ENCODE peak calls at places on chromosomes 3 and 15, in nine cellular contexts. One of them, this sample, is unnamed.

GRCh38 chr15:78051622-78052405 is 25.7 kb downstream of the TBC1D2B start:
- DNase-seq in nephron progenitor cell: no peak
- DNase-seq in neural progenitor cell: no peak
- DNase-seq in RCC 7860: no peak
- DNase-seq in aorta: no peak
- DNase-seq in ELR: no peak
- DNase-seq in lung microvascular endothelial cell: peak
- DNase-seq in uterus: peak
- DNase-seq in amygdala: no peak
- DNase-seq in this sample: no peak

GRCh38 chr3:194984026-194984425 is 286.9 kb downstream of the XXYLT1 start:
- DNase-seq in amygdala: no peak
- DNase-seq in nephron progenitor cell: no peak
- DNase-seq in RCC 7860: no peak
- DNase-seq in lung microvascular endothelial cell: no peak
- DNase-seq in uterus: no peak
- DNase-seq in neural progenitor cell: no peak
- DNase-seq in aorta: no peak
- DNase-seq in ELR: no peak
- DNase-seq in this sample: no peak

GRCh38 chr15:57245130-57245529 is 131.2 kb upstream of the CGNL1 start:
- DNase-seq in aorta: no peak
- DNase-seq in ELR: no peak
- DNase-seq in uterus: no peak
- DNase-seq in amygdala: no peak
- DNase-seq in RCC 7860: no peak
- DNase-seq in lung microvascular endothelial cell: peak
- DNase-seq in neural progenitor cell: no peak
- DNase-seq in nephron progenitor cell: no peak
- DNase-seq in this sample: no peak

GRCh38 chr15:63483521-63484371 is 20.6 kb upstream of the USP3 start:
- DNase-seq in aorta: no peak
- DNase-seq in lung microvascular endothelial cell: peak
- DNase-seq in ELR: no peak
- DNase-seq in nephron progenitor cell: no peak
- DNase-seq in amygdala: no peak
- DNase-seq in uterus: no peak
- DNase-seq in neural progenitor cell: no peak
- DNase-seq in RCC 7860: no peak
- DNase-seq in this sample: no peak

GRCh38 chr3:111758642-111759041 is 100.4 kb upstream of the PHLDB2 start:
- DNase-seq in nephron progenitor cell: no peak
- DNase-seq in aorta: no peak
- DNase-seq in uterus: no peak
- DNase-seq in RCC 7860: no peak
- DNase-seq in lung microvascular endothelial cell: no peak
- DNase-seq in neural progenitor cell: no peak
- DNase-seq in ELR: peak
- DNase-seq in amygdala: no peak
- DNase-seq in this sample: no peak

GRCh38 chr3:123667784-123668183 is 82.9 kb upstream of the HACD2 start:
- DNase-seq in amygdala: no peak
- DNase-seq in nephron progenitor cell: no peak
- DNase-seq in RCC 7860: peak
- DNase-seq in aorta: no peak
- DNase-seq in ELR: no peak
- DNase-seq in lung microvascular endothelial cell: peak
- DNase-seq in uterus: no peak
- DNase-seq in neural progenitor cell: no peak
- DNase-seq in this sample: no peak

GRCh38 chr15:59251001-59251845 is 44.6 kb downstream of the LDHAL6B start:
- DNase-seq in nephron progenitor cell: no peak
- DNase-seq in ELR: no peak
- DNase-seq in RCC 7860: no peak
- DNase-seq in amygdala: no peak
- DNase-seq in uterus: no peak
- DNase-seq in aorta: no peak
- DNase-seq in lung microvascular endothelial cell: no peak
- DNase-seq in neural progenitor cell: no peak
- DNase-seq in this sample: no peak

GRCh38 chr3:41199866-41200668 is 762 bp downstream of the CTNNB1 start:
- DNase-seq in uterus: peak
- DNase-seq in amygdala: no peak
- DNase-seq in aorta: peak
- DNase-seq in RCC 7860: no peak
- DNase-seq in ELR: peak
- DNase-seq in lung microvascular endothelial cell: peak
- DNase-seq in nephron progenitor cell: no peak
- DNase-seq in neural progenitor cell: peak
- DNase-seq in this sample: no peak

GRCh38 chr3:188631291-188632010 is 477.5 kb downstream of the LPP start:
- DNase-seq in RCC 7860: peak
- DNase-seq in uterus: no peak
- DNase-seq in lung microvascular endothelial cell: no peak
- DNase-seq in nephron progenitor cell: no peak
- DNase-seq in ELR: peak
- DNase-seq in amygdala: no peak
- DNase-seq in neural progenitor cell: no peak
- DNase-seq in aorta: no peak
- DNase-seq in this sample: no peak

GRCh38 chr3:130844462-130844861 is 49.4 kb upstream of the ATP2C1 start:
- DNase-seq in nephron progenitor cell: no peak
- DNase-seq in uterus: no peak
- DNase-seq in ELR: no peak
- DNase-seq in RCC 7860: no peak
- DNase-seq in aorta: no peak
- DNase-seq in lung microvascular endothelial cell: no peak
- DNase-seq in amygdala: no peak
- DNase-seq in neural progenitor cell: no peak
- DNase-seq in this sample: no peak

GRCh38 chr3:67515778-67516177 is 138.6 kb downstream of the SUCLG2 start:
- DNase-seq in aorta: no peak
- DNase-seq in lung microvascular endothelial cell: peak
- DNase-seq in RCC 7860: no peak
- DNase-seq in uterus: no peak
- DNase-seq in nephron progenitor cell: peak
- DNase-seq in ELR: no peak
- DNase-seq in amygdala: no peak
- DNase-seq in neural progenitor cell: peak
- DNase-seq in this sample: no peak

GRCh38 chr3:62823461-62824050 is 51.7 kb downstream of the CADPS start:
- DNase-seq in neural progenitor cell: peak
- DNase-seq in amygdala: no peak
- DNase-seq in uterus: no peak
- DNase-seq in ELR: no peak
- DNase-seq in aorta: no peak
- DNase-seq in RCC 7860: no peak
- DNase-seq in nephron progenitor cell: no peak
- DNase-seq in lung microvascular endothelial cell: no peak
- DNase-seq in this sample: no peak

GRCh38 chr15:70433583-70434288 is 329.6 kb downstream of the UACA start:
- DNase-seq in aorta: no peak
- DNase-seq in uterus: no peak
- DNase-seq in nephron progenitor cell: no peak
- DNase-seq in ELR: no peak
- DNase-seq in lung microvascular endothelial cell: no peak
- DNase-seq in neural progenitor cell: no peak
- DNase-seq in amygdala: no peak
- DNase-seq in RCC 7860: no peak
- DNase-seq in this sample: no peak

GRCh38 chr15:50219820-50220219 is 37.8 kb downstream of the SLC27A2 start:
- DNase-seq in ELR: no peak
- DNase-seq in lung microvascular endothelial cell: no peak
- DNase-seq in neural progenitor cell: no peak
- DNase-seq in uterus: no peak
- DNase-seq in amygdala: no peak
- DNase-seq in RCC 7860: no peak
- DNase-seq in aorta: no peak
- DNase-seq in nephron progenitor cell: no peak
- DNase-seq in this sample: no peak

GRCh38 chr3:38227989-38228388 is 37.6 kb upstream of the SLC22A13 start:
- DNase-seq in amygdala: no peak
- DNase-seq in RCC 7860: no peak
- DNase-seq in nephron progenitor cell: no peak
- DNase-seq in lung microvascular endothelial cell: peak
- DNase-seq in aorta: no peak
- DNase-seq in ELR: peak
- DNase-seq in uterus: no peak
- DNase-seq in neural progenitor cell: no peak
- DNase-seq in this sample: no peak

GRCh38 chr15:88661766-88662556 is 23.1 kb downstream of the ISG20 start:
- DNase-seq in neural progenitor cell: no peak
- DNase-seq in uterus: no peak
- DNase-seq in aorta: no peak
- DNase-seq in RCC 7860: no peak
- DNase-seq in lung microvascular endothelial cell: no peak
- DNase-seq in ELR: no peak
- DNase-seq in amygdala: no peak
- DNase-seq in nephron progenitor cell: no peak
- DNase-seq in this sample: no peak

This sample was measured in glomerular endothelial cell.